ENCODE peak calls at places on chromosomes 4 and X, in nine cellular contexts. G is tibial artery; I is RPMI7951; V is prostate gland; E is activated T-cell treated with anti-CD3 and anti-CD28 coated beads, Interleukin-2, amount 50 U/mL, for 48 hours; C is NCI-H748 treated with DMSO at 0.1 percent for 48 hours; L is stimulated activated CD4-positive, alpha-beta T cell treated with anti-CD3 and anti-CD28 coated beads, Interleukin-2, amount 100 ng/mL, for 48 hours; D is PC-3; J is A549. R is an unnamed sample.

GRCh38 chrX:109089359-109089758 is 353.0 kb upstream of the IRS4 start:
- DNase-seq in G (no peak), I (no peak), V (no peak), E (no peak), C (no peak), L (no peak), D (no peak), J (no peak), R (no peak)

GRCh38 chr4:15551740-15552446 is 82.2 kb downstream of the CC2D2A start:
- DNase-seq in G (no peak), I (no peak), V (no peak), E (no peak), C (no peak), L (no peak), D (no peak), J (no peak), R (no peak)

GRCh38 chr4:149999485-150000074 is 78.7 kb upstream of the DCLK2 start:
- DNase-seq in G (no peak), I (peak), V (no peak), E (no peak), C (peak), L (no peak), D (peak), J (peak), R (no peak)

GRCh38 chr4:164700471-164700870 is 53.5 kb upstream of the SMIM31 start:
- DNase-seq in G (no peak), I (peak), V (peak), E (peak), C (peak), L (peak), D (peak), J (peak), R (peak)

GRCh38 chr4:1770791-1771231 is 22.3 kb upstream of the FGFR3 start:
- DNase-seq in G (no peak), I (no peak), V (no peak), E (no peak), C (no peak), L (no peak), D (no peak), J (no peak), R (no peak)

GRCh38 chr4:20838476-20838875 is 138.2 kb downstream of the PACRGL start:
- DNase-seq in G (no peak), I (no peak), V (no peak), E (no peak), C (no peak), L (no peak), D (no peak), J (no peak), R (no peak)

GRCh38 chrX:79270401-79270800 is 96.7 kb downstream of the ITM2A start:
- DNase-seq in G (peak), I (no peak), V (no peak), E (peak), C (peak), L (peak), D (no peak), J (no peak), R (peak)

GRCh38 chr4:138308421-138308820 is 66.3 kb upstream of the SLC7A11 start:
- DNase-seq in G (no peak), I (peak), V (no peak), E (no peak), C (no peak), L (no peak), D (peak), J (no peak), R (no peak)

GRCh38 chr4:183563874-183564273 is 59.0 kb downstream of the ING2 start:
- DNase-seq in G (no peak), I (peak), V (no peak), E (peak), C (no peak), L (no peak), D (peak), J (no peak), R (no peak)

GRCh38 chr4:170243662-170244288 is 154.0 kb upstream of the AADAT start:
- DNase-seq in G (no peak), I (no peak), V (no peak), E (no peak), C (no peak), L (no peak), D (no peak), J (no peak), R (no peak)

GRCh38 chrX:68940601-68941000 is 111.8 kb downstream of the EFNB1 start:
- DNase-seq in G (no peak), I (no peak), V (no peak), E (no peak), C (no peak), L (no peak), D (no peak), J (no peak), R (no peak)

GRCh38 chr4:149584703-149585102 is 230.9 kb downstream of the IQCM start:
- DNase-seq in G (no peak), I (no peak), V (no peak), E (no peak), C (no peak), L (no peak), D (no peak), J (no peak), R (no peak)

GRCh38 chrX:23251043-23251442 is 83.6 kb upstream of the PTCHD1 start:
- DNase-seq in G (no peak), I (no peak), V (no peak), E (no peak), C (no peak), L (no peak), D (no peak), J (no peak), R (no peak)

GRCh38 chr4:19736968-19737756 is 514.5 kb upstream of the SLIT2 start:
- DNase-seq in G (no peak), I (peak), V (no peak), E (no peak), C (no peak), L (no peak), D (no peak), J (no peak), R (no peak)

GRCh38 chrX:115378471-115378870 is 89.0 kb downstream of the LUZP4 start:
- DNase-seq in G (no peak), I (peak), V (no peak), E (no peak), C (no peak), L (no peak), D (peak), J (no peak), R (no peak)

GRCh38 chr4:6194458-6195195 is 5.7 kb downstream of the JAKMIP1 start:
- DNase-seq in G (peak), I (no peak), V (no peak), E (no peak), C (no peak), L (no peak), D (no peak), J (no peak), R (no peak)

GRCh38 chr4:125011646-125012045 is 299.1 kb upstream of the ANKRD50 start:
- DNase-seq in G (no peak), I (no peak), V (no peak), E (no peak), C (no peak), L (no peak), D (no peak), J (no peak), R (no peak)

GRCh38 chr4:30839583-30840520 is 119.7 kb downstream of the PCDH7 start:
- DNase-seq in G (no peak), I (peak), V (no peak), E (no peak), C (no peak), L (no peak), D (peak), J (no peak), R (no peak)

GRCh38 chr4:35465096-35465495 is 779.2 kb downstream of the ARAP2 start:
- DNase-seq in G (no peak), I (no peak), V (no peak), E (no peak), C (no peak), L (no peak), D (no peak), J (no peak), R (no peak)

GRCh38 chr4:107600456-107600855 is 119.6 kb downstream of the PAPSS1 start:
- DNase-seq in G (no peak), I (no peak), V (no peak), E (no peak), C (no peak), L (no peak), D (no peak), J (no peak), R (no peak)

GRCh38 chr4:62881901-62882300 is 1527.3 kb downstream of the TECRL start:
- DNase-seq in G (no peak), I (no peak), V (no peak), E (no peak), C (no peak), L (no peak), D (peak), J (no peak), R (no peak)

GRCh38 chrX:80021611-80022010 is 7.1 kb downstream of the TBX22 start:
- DNase-seq in G (no peak), I (no peak), V (no peak), E (no peak), C (no peak), L (no peak), D (no peak), J (no peak), R (no peak)

GRCh38 chrX:105323951-105324350 is 103.5 kb upstream of the TEX13A start:
- DNase-seq in G (no peak), I (no peak), V (no peak), E (no peak), C (no peak), L (no peak), D (peak), J (no peak), R (no peak)

GRCh38 chr4:173009129-173009823 is 159.3 kb upstream of the GALNT7 start:
- DNase-seq in G (no peak), I (peak), V (no peak), E (no peak), C (peak), L (no peak), D (no peak), J (no peak), R (no peak)

GRCh38 chrX:2664497-2664896 is 26.6 kb upstream of the CD99 start:
- DNase-seq in G (no peak), I (peak), V (no peak), E (no peak), C (no peak), L (no peak), D (no peak), J (no peak), R (no peak)

GRCh38 chrX:83771664-83772063 is 89.3 kb upstream of the CYLC1 start:
- DNase-seq in G (no peak), I (no peak), V (no peak), E (no peak), C (no peak), L (no peak), D (peak), J (no peak), R (no peak)

GRCh38 chrX:129626026-129626425 is 28.7 kb downstream of the APLN start:
- DNase-seq in G (no peak), I (peak), V (no peak), E (no peak), C (no peak), L (no peak), D (peak), J (no peak), R (no peak)

GRCh38 chr4:105184316-105184988 is 37.8 kb downstream of the TET2 start:
- DNase-seq in G (no peak), I (no peak), V (no peak), E (no peak), C (no peak), L (no peak), D (no peak), J (no peak), R (no peak)

GRCh38 chr4:115152081-115152480 is 38.7 kb upstream of the NDST4 start:
- DNase-seq in G (no peak), I (no peak), V (no peak), E (no peak), C (no peak), L (no peak), D (no peak), J (no peak), R (no peak)

GRCh38 chr4:107366016-107366415 is 329.9 kb upstream of the DKK2 start:
- DNase-seq in G (no peak), I (peak), V (no peak), E (no peak), C (no peak), L (no peak), D (no peak), J (no peak), R (no peak)

GRCh38 chr4:147786031-147786430 is 54.1 kb downstream of the ARHGAP10 start:
- DNase-seq in G (no peak), I (no peak), V (no peak), E (no peak), C (no peak), L (no peak), D (no peak), J (no peak), R (no peak)

GRCh38 chr4:66606908-66607307 is 936.6 kb upstream of the EPHA5 start:
- DNase-seq in G (no peak), I (no peak), V (no peak), E (no peak), C (no peak), L (no peak), D (no peak), J (no peak), R (no peak)

GRCh38 chrX:39874202-39874816 is 223.4 kb downstream of the BCOR start:
- DNase-seq in G (no peak), I (peak), V (no peak), E (peak), C (no peak), L (peak), D (peak), J (no peak), R (no peak)

GRCh38 chr4:101806914-101807313 is 16.4 kb downstream of the BANK1 start:
- DNase-seq in G (no peak), I (no peak), V (no peak), E (no peak), C (no peak), L (no peak), D (no peak), J (no peak), R (no peak)

GRCh38 chr4:184383497-184384055 is 90.8 kb downstream of the IRF2 start:
- DNase-seq in G (peak), I (peak), V (peak), E (no peak), C (no peak), L (no peak), D (peak), J (peak), R (no peak)

GRCh38 chrX:107551546-107551945 is 76.8 kb upstream of the PRPS1 start:
- DNase-seq in G (no peak), I (no peak), V (peak), E (no peak), C (no peak), L (no peak), D (no peak), J (no peak), R (no peak)

GRCh38 chr4:5888706-5889696 is 3.9 kb downstream of the CRMP1 start:
- DNase-seq in G (no peak), I (no peak), V (no peak), E (no peak), C (no peak), L (no peak), D (no peak), J (no peak), R (no peak)

GRCh38 chr4:17206829-17207773 is 304.8 kb downstream of the QDPR start:
- DNase-seq in G (no peak), I (no peak), V (no peak), E (no peak), C (peak), L (no peak), D (no peak), J (no peak), R (no peak)

GRCh38 chrX:13254076-13254785 is 65.6 kb downstream of the ATXN3L start:
- DNase-seq in G (no peak), I (peak), V (no peak), E (peak), C (no peak), L (no peak), D (peak), J (no peak), R (no peak)